ENCODE peak calls at places on chromosomes 11 and 22, in ten cellular contexts. V is AG10803, S is HFFc6, Q is IMR-90, F is HFF-Myc, R is left lung, E is HCT116, D is astrocyte of the spinal cord, I is psoas muscle, P is dorsolateral prefrontal cortex. A is an unnamed sample.
A peak's percentile ranks its signal among the peaks of the same experiment; 100 is the strongest.

GRCh38 chr11:8267831-8268529 is 4.3 kb upstream of the LMO1 start:
- DNase-seq in E (no peak), V (no peak), S (no peak), I (no peak), F (no peak), D (no peak), R (no peak), Q (no peak), P (no peak), A (no peak)

GRCh38 chr11:73168925-73169579 is 26.9 kb upstream of the FCHSD2 start:
- DNase-seq in E (no peak), Q (no peak), S (no peak), F (no peak), P (no peak), I (no peak), R (no peak), V (no peak), D (no peak), A (no peak)

GRCh38 chr11:2791521-2792375 is 92.0 kb upstream of the KCNQ1OT1 start:
- DNase-seq in Q (no peak), P (peak; percentile 19), F (no peak), E (no peak), R (peak; percentile 30), D (no peak), I (peak; percentile 18), V (no peak), S (no peak), A (peak; percentile 65)

GRCh38 chr22:46165975-46166374 is 15.6 kb downstream of the PPARA start:
- DNase-seq in S (no peak), V (no peak), R (no peak), I (no peak), D (no peak), P (no peak), F (no peak), E (no peak), Q (peak; percentile 32), A (no peak)

GRCh38 chr22:46881373-46882118 is 119.1 kb downstream of the TBC1D22A start:
- DNase-seq in D (no peak), S (peak; percentile 43), V (peak; percentile 26), P (no peak), Q (peak; percentile 73), F (peak; percentile 21), I (no peak), E (no peak), R (no peak), A (no peak)

GRCh38 chr11:64098318-64098831 is 62.6 kb downstream of the FLRT1 start:
- DNase-seq in Q (no peak), I (no peak), S (no peak), R (no peak), D (no peak), F (no peak), P (no peak), V (no peak), E (no peak), A (no peak)

GRCh38 chr11:128848815-128849455 is 18.2 kb downstream of the KCNJ1 start:
- DNase-seq in D (peak; percentile 22), V (no peak), S (no peak), E (peak; percentile 49), I (peak; percentile 38), P (no peak), F (no peak), Q (peak; percentile 12), R (no peak), A (no peak)

GRCh38 chr11:133191931-133192330 is 340.4 kb downstream of the OPCML start:
- DNase-seq in E (no peak), S (no peak), V (no peak), Q (no peak), P (no peak), R (no peak), I (no peak), F (no peak), D (no peak), A (no peak)

DNA sequence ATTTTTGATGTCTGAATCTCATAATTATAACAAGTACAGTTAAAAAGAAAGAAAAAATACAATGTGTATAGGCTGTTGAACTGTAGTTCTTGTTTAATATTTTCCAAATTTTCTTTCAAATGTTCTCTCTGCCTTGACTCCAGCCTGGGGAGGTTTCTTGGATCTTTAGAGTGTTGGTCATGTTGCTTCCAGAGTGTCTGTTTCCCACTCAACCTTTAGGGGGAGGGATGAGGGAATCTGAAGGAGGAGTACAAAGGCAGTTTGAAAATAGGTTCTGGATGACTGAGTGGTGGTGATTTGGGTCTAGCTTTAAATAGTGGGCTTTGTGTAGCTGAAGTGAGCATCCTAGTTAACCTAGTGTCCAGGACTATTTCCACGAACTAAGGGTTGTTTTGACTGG is 2.0 kb downstream of the CTNND1 start:
- DNase-seq in I (no peak), V (peak; percentile 47), S (peak; percentile 55), D (peak; percentile 58), E (no peak), P (no peak), F (no peak), Q (peak; percentile 53), R (no peak), A (no peak)
- TF ChIP-seq CTCF in I (peak; percentile 41), V (peak; percentile 62), S (peak; percentile 61), D (peak; percentile 52), E (peak; percentile 16), P (peak; percentile 20), F (peak; percentile 26), Q (peak; percentile 34), R (no peak), A (no peak)

DNA sequence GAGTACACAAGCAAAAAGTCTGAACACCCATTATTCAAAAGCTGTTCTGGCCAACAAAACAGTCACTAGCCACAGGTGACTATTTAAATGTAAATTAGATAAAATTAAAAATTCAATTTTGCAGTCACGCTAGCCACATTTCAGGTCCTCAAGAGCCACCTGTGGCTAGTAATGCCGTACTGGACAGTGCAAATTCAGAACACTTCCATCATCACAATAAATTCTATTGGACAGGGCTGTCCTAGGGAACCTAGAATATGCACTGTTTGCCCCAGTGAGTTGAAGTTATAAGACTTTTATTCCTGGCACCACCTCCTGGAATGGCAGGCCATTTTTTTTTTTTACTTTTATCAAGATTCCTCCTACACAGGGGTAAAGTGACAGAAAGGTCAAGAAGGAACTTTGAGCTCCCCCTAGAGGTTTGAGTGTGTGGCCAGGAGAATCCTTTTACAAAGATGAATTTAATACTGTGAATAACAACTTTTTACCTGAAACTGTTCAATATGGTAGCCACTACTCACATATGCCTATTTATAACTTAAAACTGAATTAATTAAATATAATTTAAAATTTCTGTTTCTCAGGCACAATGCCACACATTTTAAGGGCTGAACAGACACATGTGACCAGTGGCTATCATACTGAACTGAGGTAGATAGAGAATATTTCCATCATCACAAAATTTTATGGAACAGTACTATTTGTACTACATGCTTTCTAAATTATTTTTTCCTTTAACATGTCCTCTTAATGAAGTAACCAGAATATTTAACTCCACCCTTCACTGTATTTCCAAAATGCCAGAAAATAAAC is 6.5 kb downstream of the MSANTD2 start:
- DNase-seq in S (peak; percentile 44), Q (peak; percentile 40), P (no peak), R (no peak), I (no peak), V (peak; percentile 51), E (peak; percentile 43), D (peak; percentile 43), F (no peak), A (no peak)
- TF ChIP-seq CTCF in S (peak; percentile 84), Q (peak; percentile 65), P (peak; percentile 42), R (peak; percentile 63), I (peak; percentile 63), V (peak; percentile 79), E (peak; percentile 69), D (peak; percentile 77), F (peak; percentile 71), A (peak; percentile 20)

DNA sequence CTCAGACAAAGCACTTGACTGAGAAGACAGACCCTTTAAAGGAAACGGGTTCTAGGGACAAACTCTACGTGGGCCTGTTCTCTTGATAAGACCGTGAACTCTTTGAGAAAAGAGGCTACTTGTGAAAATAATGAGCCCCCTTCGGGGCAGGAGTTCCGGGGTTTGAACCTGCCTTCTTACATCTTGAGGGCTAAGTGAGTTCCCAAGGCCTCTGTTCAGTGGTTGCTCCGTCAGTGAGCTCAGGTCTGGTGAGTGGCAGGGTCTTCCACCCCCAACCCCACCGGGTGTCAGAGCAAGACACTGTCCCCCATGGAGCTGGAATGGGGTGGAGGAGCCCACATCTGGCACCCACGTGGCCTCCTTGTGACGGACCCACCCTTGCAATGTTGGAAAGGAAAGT is 6.4 kb upstream of the SAMM50 start:
- DNase-seq in R (no peak), I (no peak), F (peak; percentile 15), V (peak; percentile 34), E (no peak), S (no peak), P (no peak), D (no peak), Q (no peak), A (no peak)
- TF ChIP-seq CTCF in R (no peak), I (no peak), F (no peak), V (no peak), E (no peak), S (no peak), P (no peak), D (no peak), Q (no peak), A (no peak)

GRCh38 chr22:44328762-44329161 is 16.0 kb upstream of the SHISAL1 start:
- DNase-seq in D (no peak), E (no peak), Q (no peak), R (no peak), P (no peak), S (no peak), I (no peak), F (no peak), V (no peak), A (no peak)

GRCh38 chr22:44326549-44326881 is 13.8 kb upstream of the SHISAL1 start:
- DNase-seq in P (no peak), S (no peak), Q (no peak), V (peak; percentile 42), E (no peak), D (no peak), R (no peak), I (no peak), F (no peak), A (no peak)

GRCh38 chr22:44329179-44329796 is 16.5 kb upstream of the SHISAL1 start:
- DNase-seq in D (no peak), V (no peak), S (no peak), R (peak; percentile 57), I (no peak), P (no peak), F (no peak), Q (peak; percentile 27), E (no peak), A (no peak)

GRCh38 chr22:44328326-44328725 is 15.6 kb upstream of the SHISAL1 start:
- DNase-seq in Q (no peak), V (no peak), E (no peak), I (no peak), F (no peak), R (peak; percentile 65), S (no peak), P (no peak), D (no peak), A (no peak)

DNA sequence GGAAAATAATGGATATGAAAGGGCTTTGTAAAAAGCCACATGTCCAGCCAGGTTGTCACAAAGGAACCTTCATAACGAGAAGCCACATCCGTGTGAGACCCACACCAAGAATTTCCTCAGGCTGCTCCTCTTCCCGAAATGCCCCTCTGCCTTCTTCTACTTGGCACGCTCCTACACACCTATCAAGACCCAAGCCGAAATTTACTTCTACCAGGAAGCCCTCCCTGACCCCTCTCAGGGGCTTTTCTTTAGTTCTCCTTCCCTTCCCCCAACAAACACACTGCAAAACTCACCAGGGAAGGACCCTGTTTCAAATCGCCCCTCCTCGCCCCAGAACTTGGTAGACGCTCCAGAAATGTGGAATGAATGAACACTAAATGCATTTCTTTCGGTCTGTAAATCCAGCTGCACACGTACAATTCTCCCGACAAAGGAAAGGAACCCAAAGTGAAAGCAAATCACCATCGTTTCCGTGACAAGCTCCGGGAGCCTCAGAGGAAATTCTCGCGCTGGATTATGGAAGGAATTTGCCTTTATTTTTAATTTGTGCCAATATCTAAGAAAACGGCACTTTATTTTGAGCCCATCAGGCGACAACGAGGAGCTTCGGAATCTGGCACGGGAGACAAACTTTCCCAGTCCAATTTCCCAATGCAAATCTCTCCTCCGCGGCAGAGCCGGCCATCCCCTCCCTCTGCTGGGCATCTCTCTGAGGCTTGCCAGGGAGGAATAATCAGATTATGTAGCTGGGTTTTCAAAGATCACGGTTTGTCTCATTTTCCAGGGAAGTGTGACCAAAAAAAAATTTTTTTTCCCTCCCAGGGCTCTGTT is 13.2 kb upstream of the SHISAL1 start:
- DNase-seq in S (peak; percentile 5), E (no peak), P (no peak), I (no peak), Q (peak; percentile 64), D (peak; percentile 56), V (peak; percentile 54), F (peak; percentile 9), R (no peak), A (no peak)
- TF ChIP-seq CTCF in S (peak; percentile 54), E (no peak), P (no peak), I (no peak), Q (peak; percentile 37), D (peak; percentile 55), V (peak; percentile 56), F (no peak), R (no peak), A (peak; percentile 31)

A was measured in ascending aorta.